ENCODE peak calls at places on chromosomes 7 and 10, in four cellular contexts. J, X, U and H are unnamed samples.
A peak's percentile ranks its signal among the peaks of the same experiment; 100 is the strongest.

GRCh38 chr10:31340343-31340742 is 21.3 kb downstream of the ZEB1 start:
- DNase-seq in J (no peak), X (no peak), U (no peak), H (no peak)

GRCh38 chr7:75943864-75944263 is 28.9 kb downstream of the POR start:
- DNase-seq in J (peak; percentile 79), X (no peak), U (no peak), H (no peak)

GRCh38 chr10:61136151-61136550 is 192.2 kb upstream of the RHOBTB1 start:
- DNase-seq in J (no peak), X (no peak), U (no peak), H (no peak)

GRCh38 chr7:81299272-81299671 is 380.4 kb upstream of the SEMA3C start:
- DNase-seq in J (no peak), X (no peak), U (no peak), H (peak; percentile 99)

GRCh38 chr10:7264313-7264741 is 146.5 kb downstream of the SFMBT2 start:
- DNase-seq in J (no peak), X (no peak), U (no peak), H (peak; percentile 26)

GRCh38 chr7:46215987-46216567 is 295.0 kb upstream of the IGFBP3 start:
- DNase-seq in J (no peak), X (no peak), U (peak; percentile 77), H (no peak)

GRCh38 chr7:93194368-93194767 is 31.9 kb downstream of the HEPACAM2 start:
- DNase-seq in J (no peak), X (no peak), U (no peak), H (no peak)

GRCh38 chr10:92240289-92241157 is 50.4 kb downstream of the CPEB3 start:
- DNase-seq in J (no peak), X (peak; percentile 71), U (peak; percentile 78), H (peak; percentile 74)

GRCh38 chr7:132933076-132933466 is 148.8 kb downstream of the CHCHD3 start:
- DNase-seq in J (no peak), X (no peak), U (no peak), H (peak; percentile 95)

GRCh38 chr10:76582536-76582935 is 1055.1 kb downstream of the KCNMA1 start:
- DNase-seq in J (no peak), X (no peak), U (no peak), H (peak; percentile 22)

GRCh38 chr10:87659571-87660483 is at the start of gene PAPSS2:
- DNase-seq in J (peak; percentile 58), X (peak; percentile 11), U (peak; percentile 70), H (peak; percentile 76)

GRCh38 chr7:23062452-23062851 is 43.1 kb upstream of the KLHL7 start:
- DNase-seq in J (no peak), X (no peak), U (no peak), H (peak; percentile 52)

GRCh38 chr7:158495780-158496179 is 91.8 kb downstream of the PTPRN2 start:
- DNase-seq in J (no peak), X (no peak), U (peak; percentile 53), H (no peak)

GRCh38 chr10:73096041-73096451 is 620 bp downstream of the P4HA1 start:
- DNase-seq in J (peak; percentile 70), X (peak; percentile 60), U (peak; percentile 76), H (peak; percentile 78)

GRCh38 chr7:68629-69028 is 123.7 kb upstream of the FAM20C start:
- DNase-seq in J (no peak), X (no peak), U (peak; percentile 44), H (no peak)

GRCh38 chr7:83273699-83274098 is 111.0 kb upstream of the PCLO start:
- DNase-seq in J (no peak), X (no peak), U (no peak), H (no peak)

GRCh38 chr10:70034252-70034651 is 18.4 kb upstream of the MACROH2A2 start:
- DNase-seq in J (no peak), X (peak; percentile 58), U (no peak), H (no peak)

GRCh38 chr7:22853674-22854157 is 31.1 kb upstream of the TOMM7 start:
- DNase-seq in J (no peak), X (no peak), U (no peak), H (peak; percentile 38)

GRCh38 chr10:131585761-131586160 is 274.2 kb upstream of the TCERG1L start:
- DNase-seq in J (no peak), X (no peak), U (no peak), H (no peak)

GRCh38 chr7:29127527-29127926 is 18.8 kb downstream of the CPVL start:
- DNase-seq in J (no peak), X (no peak), U (no peak), H (no peak)

GRCh38 chr10:56844939-56845529 is 484.0 kb upstream of the ZWINT start:
- DNase-seq in J (no peak), X (no peak), U (no peak), H (no peak)

GRCh38 chr10:2873769-2874168 is 193.6 kb upstream of the PFKP start:
- DNase-seq in J (no peak), X (no peak), U (no peak), H (no peak)

DNA sequence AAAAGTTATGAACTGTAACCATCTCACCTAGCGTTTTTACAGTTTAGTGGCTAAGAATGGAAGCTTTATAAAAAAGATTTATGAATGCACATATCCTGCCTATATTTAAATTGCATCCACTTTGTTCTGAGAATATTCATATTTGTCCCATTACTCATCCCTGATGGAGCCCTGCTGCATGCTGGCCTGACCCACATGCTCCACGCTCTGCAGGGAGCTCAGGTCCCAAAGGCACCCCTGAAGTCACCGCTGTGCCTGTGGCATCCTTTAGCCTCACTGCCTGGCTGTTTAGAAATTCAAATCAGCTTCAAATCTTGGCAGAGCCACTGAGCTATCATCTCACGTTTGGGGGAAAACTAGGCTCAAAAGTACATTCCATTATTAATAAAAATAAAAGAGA is 24.4 kb downstream of the C10orf90 start:
- DNase-seq in J (no peak), X (no peak), U (no peak), H (peak; percentile 21)
- TF ChIP-seq CTCF in J (no peak), X (no peak), U (no peak), H (no peak)

DNA sequence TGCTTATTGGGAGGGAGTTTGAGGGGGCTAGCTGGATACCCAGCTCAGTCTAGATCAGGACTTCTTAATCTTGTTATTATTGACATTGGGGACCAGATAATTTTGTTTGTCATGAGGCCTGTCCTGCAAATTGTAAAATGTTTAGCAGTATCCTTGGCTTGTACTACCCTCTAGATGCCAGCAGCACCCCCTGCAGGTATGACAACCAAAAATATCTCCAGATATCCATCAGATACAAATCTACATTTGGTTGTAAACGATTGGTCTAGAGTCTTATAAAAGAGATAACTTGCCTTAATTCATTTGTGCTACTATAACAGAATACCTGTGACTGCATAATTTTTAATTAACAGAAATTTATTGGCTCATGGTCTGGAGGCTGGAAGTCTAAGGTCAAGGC is 1232.2 kb downstream of the XPNPEP1 start:
- DNase-seq in J (no peak), X (no peak), U (no peak), H (no peak)
- TF ChIP-seq CTCF in J (no peak), X (no peak), U (no peak), H (no peak)

DNA sequence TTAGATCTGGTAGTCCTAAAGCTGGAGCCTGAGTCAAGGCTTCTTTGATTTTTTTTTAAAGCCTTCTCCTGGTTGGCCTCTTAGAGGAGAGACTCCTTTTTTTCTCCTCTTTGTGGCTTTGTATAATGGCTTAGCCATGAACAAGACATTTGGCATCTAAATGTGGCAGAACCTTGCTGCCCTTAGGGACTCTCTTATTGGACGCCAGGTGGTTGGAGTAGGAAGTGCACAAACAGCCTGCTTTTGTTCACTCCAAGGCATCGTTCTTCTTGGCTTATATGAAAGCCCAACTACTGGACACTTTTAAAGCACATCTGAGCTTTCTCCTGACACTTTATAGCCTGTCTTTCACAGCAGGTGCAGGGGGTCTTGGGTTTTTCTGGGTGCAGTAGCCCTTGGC is 25.0 kb downstream of the ZPBP start:
- DNase-seq in J (no peak), X (no peak), U (peak; percentile 62), H (no peak)
- TF ChIP-seq CTCF in J (peak; percentile 15), X (peak; percentile 21), U (peak; percentile 51), H (no peak)

DNA sequence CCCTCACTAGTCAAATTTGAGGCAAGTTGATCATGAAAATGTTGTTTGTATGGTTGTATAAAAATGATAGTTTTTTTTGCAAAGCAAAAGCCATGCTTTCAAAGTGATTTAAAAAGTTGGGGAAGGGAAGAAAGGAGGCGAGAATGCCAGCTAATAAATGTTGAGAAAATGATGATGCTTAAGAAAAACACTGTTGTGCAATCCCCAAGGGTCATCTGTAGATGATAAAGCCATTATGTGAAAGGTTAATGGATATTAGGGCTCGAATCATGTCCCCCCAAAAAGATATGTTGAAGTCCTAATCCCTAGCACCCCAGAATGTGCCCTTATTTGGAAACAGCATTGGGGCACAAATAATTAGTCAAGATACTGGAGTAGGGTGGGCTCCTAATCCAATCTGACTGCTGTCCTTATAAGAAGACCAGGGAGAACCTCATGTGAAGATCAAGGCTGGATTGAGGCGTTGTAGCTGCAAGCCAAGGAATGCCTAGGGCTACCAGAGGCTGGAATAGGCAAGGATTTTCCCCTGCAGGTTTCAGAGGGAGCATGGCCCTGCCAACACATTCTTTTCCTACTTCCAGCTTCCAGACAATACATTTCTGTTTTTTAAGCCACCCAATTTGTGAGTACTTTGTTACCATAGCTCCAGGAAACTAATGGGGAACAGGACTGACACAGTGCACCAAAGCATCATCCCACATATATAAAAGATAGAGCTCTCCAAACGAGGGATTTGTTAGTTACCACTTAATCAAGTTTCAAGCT is 35.4 kb upstream of the MKLN1 start:
- DNase-seq in J (no peak), X (no peak), U (no peak), H (no peak)
- TF ChIP-seq CTCF in J (no peak), X (no peak), U (no peak), H (no peak)

DNA sequence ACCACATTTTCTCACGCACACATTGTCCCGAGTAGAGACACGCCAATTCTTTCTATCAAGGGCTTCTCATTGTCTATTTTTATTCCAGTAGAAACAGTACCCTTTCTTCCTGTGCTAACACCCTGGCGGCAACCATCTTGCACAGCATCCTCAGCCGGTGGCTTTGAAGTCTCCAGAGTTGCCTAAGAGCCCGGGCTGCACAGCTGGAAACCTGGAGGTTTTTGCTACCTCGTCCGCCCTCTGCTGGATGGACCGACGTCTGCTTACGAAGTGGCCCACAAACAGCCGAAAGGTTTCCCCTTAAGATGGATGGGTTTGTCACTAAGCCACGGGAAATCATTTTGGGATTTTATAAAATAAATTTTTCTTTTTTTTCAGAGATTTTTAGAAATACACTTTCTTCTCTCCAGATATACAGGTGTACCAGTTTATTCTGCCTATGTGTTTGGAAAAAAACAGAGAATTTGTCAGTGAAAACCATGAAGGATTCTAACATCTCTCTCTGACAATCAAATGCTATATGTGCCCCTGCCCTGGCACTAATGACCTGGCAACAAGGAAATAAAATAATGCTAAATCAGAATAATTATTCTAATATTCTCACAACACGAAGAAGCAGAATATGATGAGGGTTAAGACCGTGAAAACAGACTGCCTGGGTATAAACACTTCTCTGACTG is 81.8 kb upstream of the FAM204A start:
- DNase-seq in J (peak; percentile 79), X (peak; percentile 22), U (peak; percentile 71), H (peak; percentile 91)
- TF ChIP-seq CTCF in J (peak; percentile 91), X (peak; percentile 78), U (peak; percentile 69), H (peak; percentile 85)

GRCh38 chr10:17644485-17644964 is 574 bp downstream of the STAM start:
- DNase-seq in J (no peak), X (no peak), U (peak; percentile 58), H (no peak)
- TF ChIP-seq CTCF in J (no peak), X (no peak), U (no peak), H (no peak)